ENCODE peak calls at places on chromosomes 16 and 17, in seven cellular contexts. One of them, this sample, is unnamed.

GRCh38 chr17:29086628-29087332 is 43.8 kb downstream of the PIPOX start:
- DNase-seq in activated naive CD4-positive, alpha-beta T cell treated with anti-CD3 and anti-CD28 coated beads, Interleukin-2, amount 10 ng/mL, durations not matched to agents 7 days and 5 days: no peak
- DNase-seq in SK-N-DZ: no peak
- DNase-seq in globus pallidus: no peak
- DNase-seq in HFFc6: no peak
- DNase-seq in T1000: no peak
- DNase-seq in ascending aorta: no peak
- DNase-seq in this sample: no peak

GRCh38 chr16:31352344-31353115 is 2.4 kb upstream of the ITGAX start:
- DNase-seq in ascending aorta: no peak
- DNase-seq in activated naive CD4-positive, alpha-beta T cell treated with anti-CD3 and anti-CD28 coated beads, Interleukin-2, amount 10 ng/mL, durations not matched to agents 7 days and 5 days: no peak
- DNase-seq in SK-N-DZ: no peak
- DNase-seq in globus pallidus: peak
- DNase-seq in T1000: no peak
- DNase-seq in HFFc6: no peak
- DNase-seq in this sample: no peak

GRCh38 chr17:41212524-41213169 is 13.8 kb upstream of the KRTAP9-2 start:
- DNase-seq in SK-N-DZ: no peak
- DNase-seq in HFFc6: no peak
- DNase-seq in ascending aorta: no peak
- DNase-seq in activated naive CD4-positive, alpha-beta T cell treated with anti-CD3 and anti-CD28 coated beads, Interleukin-2, amount 10 ng/mL, durations not matched to agents 7 days and 5 days: no peak
- DNase-seq in globus pallidus: no peak
- DNase-seq in T1000: no peak
- DNase-seq in this sample: no peak

GRCh38 chr17:10156579-10157488 is 41.6 kb downstream of the GAS7 start:
- DNase-seq in globus pallidus: peak
- DNase-seq in activated naive CD4-positive, alpha-beta T cell treated with anti-CD3 and anti-CD28 coated beads, Interleukin-2, amount 10 ng/mL, durations not matched to agents 7 days and 5 days: no peak
- DNase-seq in T1000: no peak
- DNase-seq in SK-N-DZ: no peak
- DNase-seq in HFFc6: no peak
- DNase-seq in ascending aorta: peak
- DNase-seq in this sample: no peak

GRCh38 chr17:64694207-64694606 is 32.1 kb upstream of the SMURF2 start:
- DNase-seq in activated naive CD4-positive, alpha-beta T cell treated with anti-CD3 and anti-CD28 coated beads, Interleukin-2, amount 10 ng/mL, durations not matched to agents 7 days and 5 days: no peak
- DNase-seq in ascending aorta: peak
- DNase-seq in HFFc6: peak
- DNase-seq in globus pallidus: no peak
- DNase-seq in SK-N-DZ: no peak
- DNase-seq in T1000: peak
- DNase-seq in this sample: peak

GRCh38 chr16:28087675-28088285 is 24.3 kb upstream of the GSG1L start:
- DNase-seq in T1000: no peak
- DNase-seq in ascending aorta: no peak
- DNase-seq in HFFc6: no peak
- DNase-seq in globus pallidus: no peak
- DNase-seq in activated naive CD4-positive, alpha-beta T cell treated with anti-CD3 and anti-CD28 coated beads, Interleukin-2, amount 10 ng/mL, durations not matched to agents 7 days and 5 days: no peak
- DNase-seq in SK-N-DZ: no peak
- DNase-seq in this sample: no peak

GRCh38 chr16:17380613-17381012 is 90.1 kb downstream of the XYLT1 start:
- DNase-seq in activated naive CD4-positive, alpha-beta T cell treated with anti-CD3 and anti-CD28 coated beads, Interleukin-2, amount 10 ng/mL, durations not matched to agents 7 days and 5 days: no peak
- DNase-seq in globus pallidus: no peak
- DNase-seq in T1000: no peak
- DNase-seq in HFFc6: peak
- DNase-seq in ascending aorta: no peak
- DNase-seq in SK-N-DZ: no peak
- DNase-seq in this sample: no peak

GRCh38 chr17:47707056-47707791 is 13.3 kb downstream of the TBKBP1 start:
- DNase-seq in ascending aorta: no peak
- DNase-seq in SK-N-DZ: no peak
- DNase-seq in activated naive CD4-positive, alpha-beta T cell treated with anti-CD3 and anti-CD28 coated beads, Interleukin-2, amount 10 ng/mL, durations not matched to agents 7 days and 5 days: no peak
- DNase-seq in HFFc6: no peak
- DNase-seq in globus pallidus: peak
- DNase-seq in T1000: no peak
- DNase-seq in this sample: no peak

GRCh38 chr17:82330322-82331239 is 3.0 kb downstream of the SECTM1 start:
- DNase-seq in ascending aorta: no peak
- DNase-seq in globus pallidus: no peak
- DNase-seq in activated naive CD4-positive, alpha-beta T cell treated with anti-CD3 and anti-CD28 coated beads, Interleukin-2, amount 10 ng/mL, durations not matched to agents 7 days and 5 days: no peak
- DNase-seq in SK-N-DZ: peak
- DNase-seq in HFFc6: no peak
- DNase-seq in T1000: no peak
- DNase-seq in this sample: peak

GRCh38 chr17:48491527-48492273 is 39.1 kb downstream of the HOXB1 start:
- DNase-seq in globus pallidus: no peak
- DNase-seq in SK-N-DZ: no peak
- DNase-seq in HFFc6: no peak
- DNase-seq in activated naive CD4-positive, alpha-beta T cell treated with anti-CD3 and anti-CD28 coated beads, Interleukin-2, amount 10 ng/mL, durations not matched to agents 7 days and 5 days: no peak
- DNase-seq in T1000: no peak
- DNase-seq in ascending aorta: no peak
- DNase-seq in this sample: no peak

GRCh38 chr17:74497471-74497870 is 31.0 kb downstream of the CD300A start:
- DNase-seq in ascending aorta: no peak
- DNase-seq in globus pallidus: no peak
- DNase-seq in T1000: no peak
- DNase-seq in HFFc6: no peak
- DNase-seq in activated naive CD4-positive, alpha-beta T cell treated with anti-CD3 and anti-CD28 coated beads, Interleukin-2, amount 10 ng/mL, durations not matched to agents 7 days and 5 days: no peak
- DNase-seq in SK-N-DZ: no peak
- DNase-seq in this sample: no peak

GRCh38 chr16:53517851-53518250 is 14.8 kb upstream of the AKTIP start:
- DNase-seq in SK-N-DZ: no peak
- DNase-seq in globus pallidus: no peak
- DNase-seq in ascending aorta: no peak
- DNase-seq in activated naive CD4-positive, alpha-beta T cell treated with anti-CD3 and anti-CD28 coated beads, Interleukin-2, amount 10 ng/mL, durations not matched to agents 7 days and 5 days: peak
- DNase-seq in HFFc6: no peak
- DNase-seq in T1000: no peak
- DNase-seq in this sample: no peak

GRCh38 chr17:15321556-15322250 is 19.7 kb downstream of the TEKT3 start:
- DNase-seq in ascending aorta: no peak
- DNase-seq in activated naive CD4-positive, alpha-beta T cell treated with anti-CD3 and anti-CD28 coated beads, Interleukin-2, amount 10 ng/mL, durations not matched to agents 7 days and 5 days: no peak
- DNase-seq in T1000: no peak
- DNase-seq in HFFc6: peak
- DNase-seq in globus pallidus: no peak
- DNase-seq in SK-N-DZ: no peak
- DNase-seq in this sample: peak

GRCh38 chr17:49779730-49780220 is 8.7 kb upstream of the KAT7 start:
- DNase-seq in globus pallidus: peak
- DNase-seq in ascending aorta: peak
- DNase-seq in HFFc6: peak
- DNase-seq in activated naive CD4-positive, alpha-beta T cell treated with anti-CD3 and anti-CD28 coated beads, Interleukin-2, amount 10 ng/mL, durations not matched to agents 7 days and 5 days: peak
- DNase-seq in SK-N-DZ: peak
- DNase-seq in T1000: no peak
- DNase-seq in this sample: peak

GRCh38 chr17:78547035-78547434 is 30.2 kb downstream of the DNAH17 start:
- DNase-seq in globus pallidus: no peak
- DNase-seq in activated naive CD4-positive, alpha-beta T cell treated with anti-CD3 and anti-CD28 coated beads, Interleukin-2, amount 10 ng/mL, durations not matched to agents 7 days and 5 days: no peak
- DNase-seq in HFFc6: no peak
- DNase-seq in T1000: no peak
- DNase-seq in ascending aorta: no peak
- DNase-seq in SK-N-DZ: no peak
- DNase-seq in this sample: no peak

GRCh38 chr17:2396568-2397246 is 4.2 kb downstream of the MNT start:
- DNase-seq in T1000: peak
- DNase-seq in globus pallidus: peak
- DNase-seq in SK-N-DZ: peak
- DNase-seq in activated naive CD4-positive, alpha-beta T cell treated with anti-CD3 and anti-CD28 coated beads, Interleukin-2, amount 10 ng/mL, durations not matched to agents 7 days and 5 days: peak
- DNase-seq in ascending aorta: peak
- DNase-seq in HFFc6: peak
- DNase-seq in this sample: peak

GRCh38 chr16:24950275-24950674 is 64.9 kb downstream of the ARHGAP17 start:
- DNase-seq in ascending aorta: no peak
- DNase-seq in SK-N-DZ: no peak
- DNase-seq in HFFc6: peak
- DNase-seq in T1000: no peak
- DNase-seq in activated naive CD4-positive, alpha-beta T cell treated with anti-CD3 and anti-CD28 coated beads, Interleukin-2, amount 10 ng/mL, durations not matched to agents 7 days and 5 days: no peak
- DNase-seq in globus pallidus: no peak
- DNase-seq in this sample: peak

GRCh38 chr17:65345261-65346060 is 208.3 kb downstream of the RGS9 start:
- DNase-seq in T1000: peak
- DNase-seq in activated naive CD4-positive, alpha-beta T cell treated with anti-CD3 and anti-CD28 coated beads, Interleukin-2, amount 10 ng/mL, durations not matched to agents 7 days and 5 days: no peak
- DNase-seq in HFFc6: no peak
- DNase-seq in SK-N-DZ: no peak
- DNase-seq in globus pallidus: no peak
- DNase-seq in ascending aorta: no peak
- DNase-seq in this sample: no peak

GRCh38 chr16:2150418-2151187 is 2.2 kb downstream of the RAB26 start:
- DNase-seq in SK-N-DZ: peak
- DNase-seq in T1000: no peak
- DNase-seq in HFFc6: no peak
- DNase-seq in globus pallidus: no peak
- DNase-seq in activated naive CD4-positive, alpha-beta T cell treated with anti-CD3 and anti-CD28 coated beads, Interleukin-2, amount 10 ng/mL, durations not matched to agents 7 days and 5 days: no peak
- DNase-seq in ascending aorta: no peak
- DNase-seq in this sample: peak

GRCh38 chr17:35433075-35433894 is 985 bp upstream of the SLFN12 start:
- DNase-seq in globus pallidus: peak
- DNase-seq in SK-N-DZ: no peak
- DNase-seq in ascending aorta: peak
- DNase-seq in T1000: peak
- DNase-seq in HFFc6: peak
- DNase-seq in activated naive CD4-positive, alpha-beta T cell treated with anti-CD3 and anti-CD28 coated beads, Interleukin-2, amount 10 ng/mL, durations not matched to agents 7 days and 5 days: peak
- DNase-seq in this sample: peak

GRCh38 chr17:1000597-1001490 is 3.9 kb downstream of the TIMM22 start:
- DNase-seq in ascending aorta: peak
- DNase-seq in T1000: peak
- DNase-seq in HFFc6: peak
- DNase-seq in activated naive CD4-positive, alpha-beta T cell treated with anti-CD3 and anti-CD28 coated beads, Interleukin-2, amount 10 ng/mL, durations not matched to agents 7 days and 5 days: no peak
- DNase-seq in globus pallidus: no peak
- DNase-seq in SK-N-DZ: no peak
- DNase-seq in this sample: peak

GRCh38 chr17:64964796-64965195 is 45.5 kb upstream of the LRRC37A3 start:
- DNase-seq in T1000: no peak
- DNase-seq in activated naive CD4-positive, alpha-beta T cell treated with anti-CD3 and anti-CD28 coated beads, Interleukin-2, amount 10 ng/mL, durations not matched to agents 7 days and 5 days: no peak
- DNase-seq in ascending aorta: no peak
- DNase-seq in globus pallidus: no peak
- DNase-seq in HFFc6: no peak
- DNase-seq in SK-N-DZ: no peak
- DNase-seq in this sample: no peak

GRCh38 chr17:78432226-78432894 is 53.9 kb downstream of the PGS1 start:
- DNase-seq in globus pallidus: peak
- DNase-seq in activated naive CD4-positive, alpha-beta T cell treated with anti-CD3 and anti-CD28 coated beads, Interleukin-2, amount 10 ng/mL, durations not matched to agents 7 days and 5 days: no peak
- DNase-seq in ascending aorta: no peak
- DNase-seq in HFFc6: no peak
- DNase-seq in T1000: no peak
- DNase-seq in SK-N-DZ: no peak
- DNase-seq in this sample: no peak

GRCh38 chr17:40753804-40754203 is 1.3 kb downstream of the KRT25 start:
- DNase-seq in globus pallidus: no peak
- DNase-seq in HFFc6: no peak
- DNase-seq in SK-N-DZ: no peak
- DNase-seq in T1000: no peak
- DNase-seq in activated naive CD4-positive, alpha-beta T cell treated with anti-CD3 and anti-CD28 coated beads, Interleukin-2, amount 10 ng/mL, durations not matched to agents 7 days and 5 days: no peak
- DNase-seq in ascending aorta: no peak
- DNase-seq in this sample: no peak

GRCh38 chr16:86044241-86044671 is 145.3 kb downstream of the IRF8 start:
- DNase-seq in HFFc6: peak
- DNase-seq in globus pallidus: no peak
- DNase-seq in SK-N-DZ: no peak
- DNase-seq in ascending aorta: no peak
- DNase-seq in activated naive CD4-positive, alpha-beta T cell treated with anti-CD3 and anti-CD28 coated beads, Interleukin-2, amount 10 ng/mL, durations not matched to agents 7 days and 5 days: peak
- DNase-seq in T1000: no peak
- DNase-seq in this sample: peak

GRCh38 chr16:8959921-8960787 is 3.6 kb downstream of the USP7 start:
- DNase-seq in SK-N-DZ: peak
- DNase-seq in activated naive CD4-positive, alpha-beta T cell treated with anti-CD3 and anti-CD28 coated beads, Interleukin-2, amount 10 ng/mL, durations not matched to agents 7 days and 5 days: peak
- DNase-seq in T1000: no peak
- DNase-seq in ascending aorta: no peak
- DNase-seq in HFFc6: no peak
- DNase-seq in globus pallidus: no peak
- DNase-seq in this sample: peak

GRCh38 chr16:19328364-19328763 is 42.8 kb downstream of the CLEC19A start:
- DNase-seq in activated naive CD4-positive, alpha-beta T cell treated with anti-CD3 and anti-CD28 coated beads, Interleukin-2, amount 10 ng/mL, durations not matched to agents 7 days and 5 days: no peak
- DNase-seq in globus pallidus: no peak
- DNase-seq in HFFc6: no peak
- DNase-seq in SK-N-DZ: no peak
- DNase-seq in T1000: no peak
- DNase-seq in ascending aorta: no peak
- DNase-seq in this sample: no peak

GRCh38 chr16:75039941-75040340 is 41.1 kb downstream of the ZNRF1 start:
- DNase-seq in SK-N-DZ: no peak
- DNase-seq in HFFc6: no peak
- DNase-seq in activated naive CD4-positive, alpha-beta T cell treated with anti-CD3 and anti-CD28 coated beads, Interleukin-2, amount 10 ng/mL, durations not matched to agents 7 days and 5 days: no peak
- DNase-seq in T1000: no peak
- DNase-seq in ascending aorta: no peak
- DNase-seq in globus pallidus: no peak
- DNase-seq in this sample: no peak

GRCh38 chr17:55285340-55286301 is 20.9 kb downstream of the HLF start:
- DNase-seq in globus pallidus: no peak
- DNase-seq in activated naive CD4-positive, alpha-beta T cell treated with anti-CD3 and anti-CD28 coated beads, Interleukin-2, amount 10 ng/mL, durations not matched to agents 7 days and 5 days: no peak
- DNase-seq in ascending aorta: peak
- DNase-seq in SK-N-DZ: no peak
- DNase-seq in HFFc6: peak
- DNase-seq in T1000: no peak
- DNase-seq in this sample: peak

GRCh38 chr17:78337244-78338109 is 22.4 kb downstream of the SOCS3 start:
- DNase-seq in globus pallidus: peak
- DNase-seq in SK-N-DZ: no peak
- DNase-seq in T1000: peak
- DNase-seq in ascending aorta: no peak
- DNase-seq in activated naive CD4-positive, alpha-beta T cell treated with anti-CD3 and anti-CD28 coated beads, Interleukin-2, amount 10 ng/mL, durations not matched to agents 7 days and 5 days: no peak
- DNase-seq in HFFc6: peak
- DNase-seq in this sample: peak

GRCh38 chr16:2194852-2195315 is 1.5 kb downstream of the CASKIN1 start:
- DNase-seq in activated naive CD4-positive, alpha-beta T cell treated with anti-CD3 and anti-CD28 coated beads, Interleukin-2, amount 10 ng/mL, durations not matched to agents 7 days and 5 days: peak
- DNase-seq in HFFc6: peak
- DNase-seq in T1000: no peak
- DNase-seq in SK-N-DZ: peak
- DNase-seq in ascending aorta: no peak
- DNase-seq in globus pallidus: no peak
- DNase-seq in this sample: peak

GRCh38 chr17:83035722-83036121 is 43.7 kb upstream of the METRNL start:
- DNase-seq in ascending aorta: no peak
- DNase-seq in T1000: no peak
- DNase-seq in globus pallidus: no peak
- DNase-seq in SK-N-DZ: no peak
- DNase-seq in HFFc6: no peak
- DNase-seq in activated naive CD4-positive, alpha-beta T cell treated with anti-CD3 and anti-CD28 coated beads, Interleukin-2, amount 10 ng/mL, durations not matched to agents 7 days and 5 days: no peak
- DNase-seq in this sample: no peak

GRCh38 chr16:19883296-19883951 is 1.2 kb downstream of the GPRC5B start:
- DNase-seq in SK-N-DZ: peak
- DNase-seq in T1000: no peak
- DNase-seq in ascending aorta: no peak
- DNase-seq in globus pallidus: peak
- DNase-seq in activated naive CD4-positive, alpha-beta T cell treated with anti-CD3 and anti-CD28 coated beads, Interleukin-2, amount 10 ng/mL, durations not matched to agents 7 days and 5 days: peak
- DNase-seq in HFFc6: no peak
- DNase-seq in this sample: peak

GRCh38 chr16:2022723-2023097 is 3.1 kb downstream of the NPW start:
- DNase-seq in SK-N-DZ: peak
- DNase-seq in activated naive CD4-positive, alpha-beta T cell treated with anti-CD3 and anti-CD28 coated beads, Interleukin-2, amount 10 ng/mL, durations not matched to agents 7 days and 5 days: peak
- DNase-seq in ascending aorta: no peak
- DNase-seq in T1000: peak
- DNase-seq in HFFc6: peak
- DNase-seq in globus pallidus: no peak
- DNase-seq in this sample: no peak

This sample was measured in fibroblast of the aortic adventitia.